ENCODE peak calls at places on chromosomes 3 and 15, in six cellular contexts. One of them, this sample, is unnamed.

GRCh38 chr15:100032358-100033080 is 299.3 kb upstream of the LYSMD4 start:
- DNase-seq in left cardiac atrium: no peak
- DNase-seq in GF-D8: no peak
- DNase-seq in stimulated activated CD4-positive, alpha-beta T cell treated with anti-CD3 and anti-CD28 coated beads, Interleukin-2, amount 100 ng/mL, for 24 hours: no peak
- DNase-seq in neuronal stem cell: no peak
- DNase-seq in DMS79 treated with DMSO at 0.1 percent for 48 hours: no peak
- DNase-seq in this sample: no peak

GRCh38 chr3:160474416-160474838 is 24.8 kb upstream of the TRIM59 start:
- DNase-seq in neuronal stem cell: no peak
- DNase-seq in GF-D8: no peak
- DNase-seq in stimulated activated CD4-positive, alpha-beta T cell treated with anti-CD3 and anti-CD28 coated beads, Interleukin-2, amount 100 ng/mL, for 24 hours: no peak
- DNase-seq in left cardiac atrium: no peak
- DNase-seq in DMS79 treated with DMSO at 0.1 percent for 48 hours: no peak
- DNase-seq in this sample: no peak

GRCh38 chr3:195718477-195718984 is 2.2 kb upstream of the MUC20 start:
- DNase-seq in stimulated activated CD4-positive, alpha-beta T cell treated with anti-CD3 and anti-CD28 coated beads, Interleukin-2, amount 100 ng/mL, for 24 hours: no peak
- DNase-seq in GF-D8: no peak
- DNase-seq in DMS79 treated with DMSO at 0.1 percent for 48 hours: no peak
- DNase-seq in neuronal stem cell: peak; percentile 27
- DNase-seq in left cardiac atrium: no peak
- DNase-seq in this sample: no peak

GRCh38 chr3:61521229-61521628 is 40.1 kb upstream of the PTPRG start:
- DNase-seq in GF-D8: no peak
- DNase-seq in neuronal stem cell: no peak
- DNase-seq in stimulated activated CD4-positive, alpha-beta T cell treated with anti-CD3 and anti-CD28 coated beads, Interleukin-2, amount 100 ng/mL, for 24 hours: peak; percentile 26
- DNase-seq in left cardiac atrium: no peak
- DNase-seq in DMS79 treated with DMSO at 0.1 percent for 48 hours: no peak
- DNase-seq in this sample: no peak

GRCh38 chr3:48215466-48215865 is 7.8 kb upstream of the CAMP start:
- DNase-seq in stimulated activated CD4-positive, alpha-beta T cell treated with anti-CD3 and anti-CD28 coated beads, Interleukin-2, amount 100 ng/mL, for 24 hours: no peak
- DNase-seq in GF-D8: no peak
- DNase-seq in DMS79 treated with DMSO at 0.1 percent for 48 hours: peak; percentile 18
- DNase-seq in neuronal stem cell: no peak
- DNase-seq in left cardiac atrium: peak; percentile 51
- DNase-seq in this sample: no peak

GRCh38 chr3:44883999-44884431 is 9.6 kb downstream of the TGM4 start:
- DNase-seq in stimulated activated CD4-positive, alpha-beta T cell treated with anti-CD3 and anti-CD28 coated beads, Interleukin-2, amount 100 ng/mL, for 24 hours: no peak
- DNase-seq in left cardiac atrium: no peak
- DNase-seq in neuronal stem cell: no peak
- DNase-seq in GF-D8: no peak
- DNase-seq in DMS79 treated with DMSO at 0.1 percent for 48 hours: peak; percentile 36
- DNase-seq in this sample: no peak

GRCh38 chr3:192833177-192833890 is 84.3 kb downstream of the MB21D2 start:
- DNase-seq in GF-D8: no peak
- DNase-seq in neuronal stem cell: no peak
- DNase-seq in stimulated activated CD4-positive, alpha-beta T cell treated with anti-CD3 and anti-CD28 coated beads, Interleukin-2, amount 100 ng/mL, for 24 hours: no peak
- DNase-seq in left cardiac atrium: no peak
- DNase-seq in DMS79 treated with DMSO at 0.1 percent for 48 hours: no peak
- DNase-seq in this sample: no peak

GRCh38 chr3:54954019-54954418 is 26.2 kb upstream of the LRTM1 start:
- DNase-seq in neuronal stem cell: no peak
- DNase-seq in left cardiac atrium: no peak
- DNase-seq in DMS79 treated with DMSO at 0.1 percent for 48 hours: no peak
- DNase-seq in GF-D8: no peak
- DNase-seq in stimulated activated CD4-positive, alpha-beta T cell treated with anti-CD3 and anti-CD28 coated beads, Interleukin-2, amount 100 ng/mL, for 24 hours: no peak
- DNase-seq in this sample: no peak

GRCh38 chr3:33980252-33980651 is 181.8 kb downstream of the PDCD6IP start:
- DNase-seq in neuronal stem cell: no peak
- DNase-seq in GF-D8: no peak
- DNase-seq in left cardiac atrium: no peak
- DNase-seq in stimulated activated CD4-positive, alpha-beta T cell treated with anti-CD3 and anti-CD28 coated beads, Interleukin-2, amount 100 ng/mL, for 24 hours: no peak
- DNase-seq in DMS79 treated with DMSO at 0.1 percent for 48 hours: no peak
- DNase-seq in this sample: no peak

GRCh38 chr3:134312873-134313838 is 61.1 kb downstream of the AMOTL2 start:
- DNase-seq in DMS79 treated with DMSO at 0.1 percent for 48 hours: no peak
- DNase-seq in neuronal stem cell: peak; percentile 68
- DNase-seq in stimulated activated CD4-positive, alpha-beta T cell treated with anti-CD3 and anti-CD28 coated beads, Interleukin-2, amount 100 ng/mL, for 24 hours: peak; percentile 16
- DNase-seq in GF-D8: no peak
- DNase-seq in left cardiac atrium: peak; percentile 84
- DNase-seq in this sample: peak; percentile 82

GRCh38 chr3:29950232-29950631 is 656.2 kb upstream of the TGFBR2 start:
- DNase-seq in left cardiac atrium: no peak
- DNase-seq in GF-D8: no peak
- DNase-seq in stimulated activated CD4-positive, alpha-beta T cell treated with anti-CD3 and anti-CD28 coated beads, Interleukin-2, amount 100 ng/mL, for 24 hours: no peak
- DNase-seq in DMS79 treated with DMSO at 0.1 percent for 48 hours: no peak
- DNase-seq in neuronal stem cell: no peak
- DNase-seq in this sample: no peak